ENCODE peak calls at places on chromosomes 3 and 15, in five cellular contexts. F is uterus, S is colonic mucosa, I is coronary artery, R is progenitor cell of endocrine pancreas. C is an unnamed sample.

GRCh38 chr15:75817151-75817935 is 25.9 kb upstream of the UBE2Q2 start:
- DNase-seq in F (no peak), S (no peak), I (no peak), R (no peak), C (no peak)

GRCh38 chr3:155585384-155585783 is 159.5 kb downstream of the PLCH1 start:
- DNase-seq in F (no peak), S (no peak), I (no peak), R (no peak), C (no peak)

GRCh38 chr3:50028336-50028735 is 60.4 kb upstream of the RBM5 start:
- DNase-seq in F (no peak), S (no peak), I (no peak), R (no peak), C (no peak)

GRCh38 chr3:183324083-183324482 is 71.0 kb downstream of the B3GNT5 start:
- DNase-seq in F (no peak), S (no peak), I (no peak), R (no peak), C (no peak)

GRCh38 chr15:41494190-41494921 is 682 bp downstream of the ITPKA start:
- DNase-seq in F (peak; percentile 23), S (peak; percentile 52), I (no peak), R (peak; percentile 52), C (peak; percentile 71)

GRCh38 chr3:46675426-46675825 is 18.1 kb downstream of the ALS2CL start:
- DNase-seq in F (peak; percentile 8), S (no peak), I (no peak), R (no peak), C (no peak)

GRCh38 chr15:64522226-64522823 is 61.9 kb downstream of the ZNF609 start:
- DNase-seq in F (no peak), S (no peak), I (no peak), R (no peak), C (no peak)

GRCh38 chr3:160162440-160162839 is 62.8 kb upstream of the C3orf80 start:
- DNase-seq in F (no peak), S (no peak), I (no peak), R (no peak), C (no peak)

GRCh38 chr15:73727330-73728018 is 25.7 kb downstream of the INSYN1 start:
- DNase-seq in F (no peak), S (no peak), I (no peak), R (no peak), C (no peak)

GRCh38 chr3:179068779-179069530 is 2.7 kb downstream of the ZMAT3 start:
- DNase-seq in F (no peak), S (peak; percentile 36), I (no peak), R (no peak), C (no peak)

GRCh38 chr3:57278237-57278636 is 14.2 kb downstream of the ASB14 start:
- DNase-seq in F (no peak), S (no peak), I (no peak), R (no peak), C (no peak)

GRCh38 chr3:125310623-125311076 is 64.5 kb downstream of the ZNF148 start:
- DNase-seq in F (no peak), S (peak; percentile 35), I (no peak), R (no peak), C (no peak)

GRCh38 chr3:172213765-172214358 is 174.5 kb downstream of the FNDC3B start:
- DNase-seq in F (no peak), S (no peak), I (no peak), R (no peak), C (no peak)

GRCh38 chr3:9324944-9325343 is 37.9 kb upstream of the THUMPD3 start:
- DNase-seq in F (no peak), S (no peak), I (no peak), R (no peak), C (no peak)

GRCh38 chr3:61805510-61806080 is 244.2 kb downstream of the PTPRG start:
- DNase-seq in F (no peak), S (no peak), I (no peak), R (no peak), C (no peak)

GRCh38 chr15:29433507-29433906 is 163.9 kb upstream of the NSMCE3 start:
- DNase-seq in F (no peak), S (no peak), I (peak; percentile 52), R (no peak), C (no peak)

GRCh38 chr3:16508591-16508995 is 4.9 kb downstream of the RFTN1 start:
- DNase-seq in F (no peak), S (no peak), I (no peak), R (no peak), C (no peak)

GRCh38 chr15:56102401-56102800 is 109.0 kb upstream of the NEDD4 start:
- DNase-seq in F (no peak), S (no peak), I (no peak), R (no peak), C (no peak)
- TF ChIP-seq CTCF in F (no peak), S (no peak), I (no peak), R (no peak), C (no peak)

DNA sequence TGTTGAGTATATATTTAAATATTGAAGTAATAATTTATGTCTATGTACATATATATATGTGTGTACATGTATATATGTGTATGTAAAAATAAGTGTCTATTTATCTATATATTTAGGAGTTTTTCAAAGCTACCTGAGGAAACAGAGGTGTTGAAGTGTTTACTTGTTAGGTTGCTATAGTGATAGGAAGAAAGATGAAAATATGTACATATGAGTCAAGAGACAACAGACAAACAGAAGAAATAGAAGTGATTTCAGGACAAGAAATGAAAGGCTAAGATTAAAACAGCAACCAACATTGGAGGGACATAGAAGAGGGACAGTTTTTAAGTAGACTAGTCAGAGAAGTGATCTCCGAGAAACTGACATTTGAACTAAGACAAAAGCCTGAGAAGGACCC is 11.1 kb downstream of the IL1RAP start:
- DNase-seq in F (no peak), S (no peak), I (no peak), R (no peak), C (no peak)
- TF ChIP-seq CTCF in F (no peak), S (no peak), I (no peak), R (no peak), C (no peak)

GRCh38 chr15:33766329-33766728 is 202.0 kb upstream of the CHRM5 start:
- DNase-seq in F (no peak), S (no peak), I (no peak), R (no peak), C (no peak)
- TF ChIP-seq CTCF in F (no peak), S (no peak), I (no peak), R (no peak), C (peak; percentile 22)

GRCh38 chr3:43415088-43415487 is 128.7 kb downstream of the SNRK start:
- DNase-seq in F (no peak), S (no peak), I (no peak), R (no peak), C (no peak)

GRCh38 chr3:43417133-43417532 is 130.8 kb downstream of the SNRK start:
- DNase-seq in F (no peak), S (no peak), I (no peak), R (no peak), C (no peak)

GRCh38 chr3:43410575-43410974 is 124.2 kb downstream of the SNRK start:
- DNase-seq in F (no peak), S (no peak), I (no peak), R (no peak), C (no peak)

GRCh38 chr3:43411429-43411828 is 125.1 kb downstream of the SNRK start:
- DNase-seq in F (no peak), S (no peak), I (no peak), R (no peak), C (no peak)

GRCh38 chr3:43413676-43414368 is 127.5 kb downstream of the SNRK start:
- DNase-seq in F (no peak), S (no peak), I (no peak), R (no peak), C (no peak)
- TF ChIP-seq CTCF in F (no peak), S (no peak), I (no peak), R (no peak), C (peak; percentile 24)

GRCh38 chr3:38039899-38040261 is 872 bp downstream of the DLEC1 start:
- DNase-seq in F (peak; percentile 48), S (peak; percentile 73), I (no peak), R (no peak), C (no peak)
- TF ChIP-seq CTCF in F (peak; percentile 48), S (no peak), I (peak; percentile 41), R (no peak), C (peak; percentile 24)

GRCh38 chr3:185717627-185718330 is 107.1 kb downstream of the IGF2BP2 start:
- DNase-seq in F (no peak), S (no peak), I (no peak), R (no peak), C (no peak)
- TF ChIP-seq CTCF in F (no peak), S (no peak), I (no peak), R (no peak), C (peak; percentile 35)

DNA sequence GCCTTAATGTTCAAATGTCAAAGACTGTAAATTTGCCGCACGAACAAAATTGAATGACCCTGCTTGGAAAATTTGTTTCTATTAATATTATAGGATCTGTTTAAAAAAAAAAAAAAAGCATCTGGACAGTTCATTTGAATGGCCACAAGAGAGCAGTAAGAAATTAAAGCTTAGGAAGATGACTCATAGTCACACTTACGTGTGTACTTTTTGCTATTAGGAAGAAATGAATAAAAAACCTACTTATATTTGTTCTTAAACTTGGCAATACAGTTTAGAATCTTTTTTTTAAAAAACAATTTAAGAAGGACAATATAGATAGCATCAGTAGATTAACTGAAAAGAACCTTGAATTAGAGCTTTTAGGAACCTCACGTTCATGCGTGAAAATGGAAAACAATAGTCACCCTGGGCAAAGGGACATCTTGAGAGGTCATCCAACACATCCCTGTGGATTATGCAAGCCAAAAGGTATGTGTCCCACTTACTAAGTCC is 621.8 kb downstream of the MECOM start:
- DNase-seq in F (no peak), S (no peak), I (no peak), R (no peak), C (no peak)
- TF ChIP-seq CTCF in F (peak; percentile 47), S (peak; percentile 36), I (no peak), R (peak; percentile 67), C (peak; percentile 74)

GRCh38 chr15:39181901-39182300 is 399.0 kb upstream of the THBS1 start:
- DNase-seq in F (no peak), S (no peak), I (no peak), R (no peak), C (no peak)

GRCh38 chr15:39181348-39181747 is 399.5 kb upstream of the THBS1 start:
- DNase-seq in F (no peak), S (no peak), I (no peak), R (no peak), C (no peak)

GRCh38 chr15:39177561-39177960 is 403.3 kb upstream of the THBS1 start:
- DNase-seq in F (no peak), S (no peak), I (no peak), R (no peak), C (no peak)

GRCh38 chr15:39180494-39180930 is 400.4 kb upstream of the THBS1 start:
- DNase-seq in F (no peak), S (no peak), I (no peak), R (no peak), C (no peak)

DNA sequence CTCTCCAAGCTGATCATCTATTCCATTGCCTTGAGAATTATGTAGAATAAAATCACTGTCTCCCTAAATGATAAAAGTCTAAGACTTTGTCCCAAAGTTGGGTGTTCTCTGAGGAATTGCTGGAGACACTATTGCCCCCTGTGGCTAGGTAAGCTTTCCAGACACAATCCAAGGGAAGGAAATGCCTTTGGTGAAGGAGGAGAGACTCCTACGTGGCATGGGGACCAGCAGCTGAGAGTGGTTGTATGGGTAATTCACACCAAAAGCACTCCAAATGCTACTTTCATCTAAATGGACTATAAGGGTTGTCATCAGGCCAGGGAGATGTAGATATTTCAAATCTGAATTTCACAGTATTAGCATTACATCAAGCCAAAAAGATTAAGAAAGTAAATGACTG is 400.9 kb upstream of the THBS1 start:
- DNase-seq in F (no peak), S (no peak), I (no peak), R (no peak), C (no peak)
- TF ChIP-seq CTCF in F (no peak), S (no peak), I (no peak), R (no peak), C (no peak)

GRCh38 chr3:104269771-104270170 is 1096.9 kb upstream of the ALCAM start:
- DNase-seq in F (no peak), S (no peak), I (no peak), R (no peak), C (no peak)
- TF ChIP-seq CTCF in F (no peak), S (no peak), I (no peak), R (no peak), C (no peak)

C was measured in type B pancreatic cell.